ENCODE peak calls at places on chromosomes 13 and 19, in ten cellular contexts. R, Z, J, H, U, Q, N, A, X and S are unnamed samples.

GRCh38 chr13:110102053-110102452 is 204.9 kb downstream of the COL4A1 start:
- DNase-seq in Z (no peak), R (no peak), U (no peak), H (no peak), X (no peak), N (no peak), J (no peak), A (no peak), Q (no peak), S (no peak)

GRCh38 chr13:65901723-65902122 is 1328.4 kb downstream of the PCDH9 start:
- DNase-seq in Q (no peak), U (no peak), N (no peak), X (no peak), J (no peak), A (no peak), H (no peak), Z (no peak), R (no peak), S (no peak)

GRCh38 chr19:15241259-15241658 is 9.0 kb upstream of the EPHX3 start:
- DNase-seq in H (no peak), N (no peak), X (no peak), Z (no peak), U (no peak), A (no peak), Q (no peak), R (no peak), J (peak), S (no peak)

GRCh38 chr19:1167687-1168561 is 6.1 kb downstream of the SBNO2 start:
- DNase-seq in A (no peak), Q (no peak), N (no peak), Z (peak), X (no peak), J (no peak), H (no peak), R (no peak), U (no peak), S (no peak)

GRCh38 chr19:6718741-6719539 is 1.5 kb downstream of the C3 start:
- DNase-seq in N (peak), H (no peak), Q (no peak), Z (peak), R (no peak), U (no peak), A (peak), J (peak), X (no peak), S (no peak)

GRCh38 chr13:24671367-24672117 is 8.7 kb upstream of the ATP12A start:
- DNase-seq in U (peak), X (peak), N (peak), J (peak), Z (no peak), A (peak), Q (peak), R (no peak), H (no peak), S (peak)

GRCh38 chr13:50230365-50230978 is 215.2 kb downstream of the KCNRG start:
- DNase-seq in U (no peak), Z (no peak), H (no peak), J (no peak), A (peak), Q (no peak), N (no peak), X (no peak), R (no peak), S (no peak)

GRCh38 chr13:41457589-41458186 is 338 bp downstream of the RGCC start:
- DNase-seq in R (no peak), H (no peak), Q (no peak), Z (peak), N (no peak), J (peak), X (no peak), U (no peak), A (no peak), S (no peak)

GRCh38 chr19:2255982-2256685 is at the start of gene JSRP1:
- DNase-seq in U (no peak), A (no peak), Q (no peak), X (no peak), N (peak), J (no peak), R (no peak), H (no peak), Z (no peak), S (no peak)

GRCh38 chr19:28940751-28941500 is 272.0 kb downstream of the UQCRFS1 start:
- DNase-seq in Z (no peak), X (no peak), Q (no peak), A (peak), R (peak), H (no peak), U (no peak), N (no peak), J (peak), S (no peak)